ENCODE peak calls at places on chromosomes 12 and 14, in nine cellular contexts. One of them, this sample, is unnamed.

GRCh38 chr14:89284368-89285058 is 132.5 kb downstream of the FOXN3 start:
- DNase-seq in activated T-cell treated with anti-CD3 and anti-CD28 coated beads for 1 hour: no peak
- DNase-seq in A172: no peak
- DNase-seq in AG04450: no peak
- DNase-seq in fibroblast of lung: peak; percentile 37
- DNase-seq in fibroblast of the conjunctiva: no peak
- DNase-seq in heart left ventricle: no peak
- DNase-seq in GM12865: no peak
- DNase-seq in HCT116: no peak
- DNase-seq in this sample: no peak

GRCh38 chr14:47557894-47558293 is 117.5 kb downstream of the MDGA2 start:
- DNase-seq in heart left ventricle: no peak
- DNase-seq in A172: no peak
- DNase-seq in activated T-cell treated with anti-CD3 and anti-CD28 coated beads for 1 hour: no peak
- DNase-seq in fibroblast of lung: no peak
- DNase-seq in fibroblast of the conjunctiva: no peak
- DNase-seq in AG04450: no peak
- DNase-seq in GM12865: no peak
- DNase-seq in HCT116: no peak
- DNase-seq in this sample: no peak

GRCh38 chr12:32569256-32569655 is 109.8 kb upstream of the DNM1L start:
- DNase-seq in activated T-cell treated with anti-CD3 and anti-CD28 coated beads for 1 hour: no peak
- DNase-seq in A172: no peak
- DNase-seq in HCT116: no peak
- DNase-seq in GM12865: no peak
- DNase-seq in heart left ventricle: no peak
- DNase-seq in fibroblast of the conjunctiva: no peak
- DNase-seq in AG04450: no peak
- DNase-seq in fibroblast of lung: peak; percentile 9
- DNase-seq in this sample: no peak

GRCh38 chr14:51283402-51283825 is 43.4 kb downstream of the TMX1 start:
- DNase-seq in fibroblast of the conjunctiva: peak; percentile 85
- DNase-seq in HCT116: peak; percentile 36
- DNase-seq in fibroblast of lung: peak; percentile 92
- DNase-seq in GM12865: peak; percentile 55
- DNase-seq in A172: peak; percentile 75
- DNase-seq in heart left ventricle: no peak
- DNase-seq in activated T-cell treated with anti-CD3 and anti-CD28 coated beads for 1 hour: no peak
- DNase-seq in AG04450: peak; percentile 83
- DNase-seq in this sample: no peak

GRCh38 chr14:100067971-100068959 is 3.0 kb downstream of the EVL start:
- DNase-seq in A172: peak; percentile 44
- DNase-seq in HCT116: peak; percentile 21
- DNase-seq in fibroblast of lung: no peak
- DNase-seq in GM12865: peak; percentile 92
- DNase-seq in AG04450: no peak
- DNase-seq in heart left ventricle: peak; percentile 39
- DNase-seq in activated T-cell treated with anti-CD3 and anti-CD28 coated beads for 1 hour: peak; percentile 69
- DNase-seq in fibroblast of the conjunctiva: no peak
- DNase-seq in this sample: peak; percentile 88

GRCh38 chr12:49809369-49810158 is 18.6 kb downstream of the NCKAP5L start:
- DNase-seq in fibroblast of the conjunctiva: no peak
- DNase-seq in GM12865: no peak
- DNase-seq in A172: no peak
- DNase-seq in heart left ventricle: no peak
- DNase-seq in fibroblast of lung: peak; percentile 36
- DNase-seq in AG04450: no peak
- DNase-seq in HCT116: no peak
- DNase-seq in activated T-cell treated with anti-CD3 and anti-CD28 coated beads for 1 hour: no peak
- DNase-seq in this sample: no peak

GRCh38 chr14:88473791-88474190 is 81.0 kb downstream of the PTPN21 start:
- DNase-seq in fibroblast of the conjunctiva: no peak
- DNase-seq in GM12865: no peak
- DNase-seq in HCT116: no peak
- DNase-seq in activated T-cell treated with anti-CD3 and anti-CD28 coated beads for 1 hour: no peak
- DNase-seq in heart left ventricle: no peak
- DNase-seq in fibroblast of lung: no peak
- DNase-seq in A172: no peak
- DNase-seq in AG04450: no peak
- DNase-seq in this sample: no peak

GRCh38 chr12:449203-449602 is 10.5 kb upstream of the B4GALNT3 start:
- DNase-seq in heart left ventricle: no peak
- DNase-seq in AG04450: no peak
- DNase-seq in HCT116: no peak
- DNase-seq in fibroblast of lung: no peak
- DNase-seq in GM12865: no peak
- DNase-seq in A172: no peak
- DNase-seq in fibroblast of the conjunctiva: no peak
- DNase-seq in activated T-cell treated with anti-CD3 and anti-CD28 coated beads for 1 hour: no peak
- DNase-seq in this sample: no peak

GRCh38 chr12:131862994-131863710 is 31.3 kb upstream of the ULK1 start:
- DNase-seq in activated T-cell treated with anti-CD3 and anti-CD28 coated beads for 1 hour: no peak
- DNase-seq in A172: no peak
- DNase-seq in fibroblast of lung: peak; percentile 25
- DNase-seq in AG04450: no peak
- DNase-seq in heart left ventricle: no peak
- DNase-seq in HCT116: no peak
- DNase-seq in GM12865: no peak
- DNase-seq in fibroblast of the conjunctiva: no peak
- DNase-seq in this sample: no peak

GRCh38 chr12:54359762-54360351 is 4.4 kb downstream of the GPR84 start:
- DNase-seq in fibroblast of the conjunctiva: no peak
- DNase-seq in fibroblast of lung: no peak
- DNase-seq in heart left ventricle: no peak
- DNase-seq in A172: no peak
- DNase-seq in GM12865: no peak
- DNase-seq in activated T-cell treated with anti-CD3 and anti-CD28 coated beads for 1 hour: no peak
- DNase-seq in AG04450: no peak
- DNase-seq in HCT116: no peak
- DNase-seq in this sample: no peak

GRCh38 chr12:116784238-116784612 is 46.1 kb downstream of the RNFT2 start:
- DNase-seq in fibroblast of the conjunctiva: no peak
- DNase-seq in heart left ventricle: no peak
- DNase-seq in GM12865: peak; percentile 13
- DNase-seq in activated T-cell treated with anti-CD3 and anti-CD28 coated beads for 1 hour: no peak
- DNase-seq in fibroblast of lung: no peak
- DNase-seq in AG04450: no peak
- DNase-seq in HCT116: peak; percentile 18
- DNase-seq in A172: peak; percentile 31
- DNase-seq in this sample: no peak

GRCh38 chr12:56866493-56866892 is 67.7 kb downstream of the SDR9C7 start:
- DNase-seq in fibroblast of the conjunctiva: no peak
- DNase-seq in AG04450: no peak
- DNase-seq in HCT116: no peak
- DNase-seq in heart left ventricle: no peak
- DNase-seq in fibroblast of lung: no peak
- DNase-seq in A172: no peak
- DNase-seq in GM12865: no peak
- DNase-seq in activated T-cell treated with anti-CD3 and anti-CD28 coated beads for 1 hour: no peak
- DNase-seq in this sample: no peak

GRCh38 chr12:122965356-122965755 is 907 bp downstream of the ABCB9 start:
- DNase-seq in GM12865: no peak
- DNase-seq in fibroblast of lung: no peak
- DNase-seq in HCT116: no peak
- DNase-seq in heart left ventricle: no peak
- DNase-seq in AG04450: no peak
- DNase-seq in A172: no peak
- DNase-seq in fibroblast of the conjunctiva: no peak
- DNase-seq in activated T-cell treated with anti-CD3 and anti-CD28 coated beads for 1 hour: no peak
- DNase-seq in this sample: no peak

GRCh38 chr14:78576437-78577166 is 406.4 kb downstream of the NRXN3 start:
- DNase-seq in AG04450: no peak
- DNase-seq in A172: no peak
- DNase-seq in fibroblast of lung: no peak
- DNase-seq in HCT116: no peak
- DNase-seq in fibroblast of the conjunctiva: no peak
- DNase-seq in heart left ventricle: no peak
- DNase-seq in GM12865: no peak
- DNase-seq in activated T-cell treated with anti-CD3 and anti-CD28 coated beads for 1 hour: no peak
- DNase-seq in this sample: no peak

This sample was measured in CD14-positive monocyte.